ENCODE peak calls at places on chromosomes 6 and 20, in five cellular contexts. O, I, G, F and M are unnamed samples.

GRCh38 chr20:44027686-44028340 is 113.2 kb downstream of the TOX2 start:
- DNase-seq in G (no peak), I (no peak), O (no peak), F (no peak), M (no peak)

GRCh38 chr6:29589423-29590048 is 4.6 kb downstream of the OR2H2 start:
- DNase-seq in O (peak), I (no peak), F (no peak), G (peak), M (peak)

GRCh38 chr6:164296411-164296810 is 881.9 kb downstream of the QKI start:
- DNase-seq in O (no peak), F (no peak), G (no peak), I (no peak), M (no peak)

GRCh38 chr6:168032383-168032760 is 34.9 kb downstream of the KIF25 start:
- DNase-seq in G (no peak), F (no peak), O (no peak), I (no peak), M (no peak)

GRCh38 chr20:45037050-45037449 is 63.9 kb downstream of the KCNS1 start:
- DNase-seq in F (no peak), I (no peak), O (peak), G (no peak), M (no peak)

GRCh38 chr20:63777614-63778013 is 38.0 kb downstream of the SLC2A4RG start:
- DNase-seq in I (no peak), O (no peak), G (no peak), F (no peak), M (no peak)

GRCh38 chr6:7691675-7692452 is 34.0 kb upstream of the BMP6 start:
- DNase-seq in I (no peak), F (no peak), G (peak), O (no peak), M (no peak)

GRCh38 chr20:16222859-16223411 is 350.3 kb downstream of the KIF16B start:
- DNase-seq in G (no peak), I (no peak), F (no peak), O (no peak), M (no peak)

GRCh38 chr6:34243901-34244884 is 4.6 kb downstream of the SMIM29 start:
- DNase-seq in I (peak), F (no peak), O (peak), G (peak), M (peak)

GRCh38 chr20:7171911-7172310 is 404.4 kb downstream of the BMP2 start:
- DNase-seq in G (no peak), I (no peak), O (no peak), F (no peak), M (no peak)

GRCh38 chr6:56927538-56928453 is 27.1 kb upstream of the BEND6 start:
- DNase-seq in O (no peak), I (no peak), F (no peak), G (no peak), M (no peak)

GRCh38 chr6:52534966-52535390 is 41.9 kb downstream of the TRAM2 start:
- DNase-seq in F (no peak), G (no peak), O (no peak), I (no peak), M (no peak)

GRCh38 chr6:70459235-70459634 is 45.9 kb downstream of the FAM135A start:
- DNase-seq in O (no peak), I (no peak), G (no peak), F (no peak), M (no peak)

GRCh38 chr20:44603327-44603726 is 20.9 kb downstream of the PKIG start:
- DNase-seq in O (no peak), I (no peak), F (no peak), G (no peak), M (no peak)

GRCh38 chr6:153849072-153849759 is 189.8 kb upstream of the OPRM1 start:
- DNase-seq in I (no peak), O (no peak), G (no peak), F (no peak), M (no peak)

GRCh38 chr20:46520976-46521579 is 7.7 kb upstream of the ZNF334 start:
- DNase-seq in F (no peak), G (peak), O (peak), I (no peak), M (peak)

GRCh38 chr6:84065718-84066290 is 32.2 kb downstream of the MRAP2 start:
- DNase-seq in F (no peak), O (no peak), I (no peak), G (no peak), M (no peak)

GRCh38 chr6:157469378-157469777 is 88.4 kb downstream of the ZDHHC14 start:
- DNase-seq in F (no peak), O (no peak), G (no peak), I (no peak), M (no peak)

GRCh38 chr6:90233994-90234393 is 62.6 kb downstream of the BACH2 start:
- DNase-seq in F (no peak), I (no peak), G (no peak), O (no peak), M (no peak)

GRCh38 chr20:47133809-47134456 is 222.6 kb downstream of the ZMYND8 start:
- DNase-seq in F (no peak), G (no peak), O (peak), I (peak), M (no peak)

GRCh38 chr6:129006685-129007514 is 124.0 kb downstream of the LAMA2 start:
- DNase-seq in I (no peak), G (no peak), O (no peak), F (no peak), M (no peak)

GRCh38 chr6:393391-394221 is 2.1 kb downstream of the IRF4 start:
- DNase-seq in G (no peak), F (no peak), I (no peak), O (no peak), M (no peak)

GRCh38 chr6:52015953-52016352 is 71.5 kb downstream of the PKHD1 start:
- DNase-seq in O (no peak), G (no peak), I (no peak), F (no peak), M (no peak)

GRCh38 chr6:169328112-169328801 is 74.6 kb upstream of the THBS2 start:
- DNase-seq in F (no peak), O (no peak), I (no peak), G (no peak), M (no peak)

GRCh38 chr6:145836170-145836569 is 21.6 kb upstream of the FBXO30 start:
- DNase-seq in O (no peak), F (no peak), G (no peak), I (no peak), M (no peak)

GRCh38 chr20:10169752-10170151 is 48.9 kb upstream of the SNAP25 start:
- DNase-seq in O (no peak), F (no peak), I (no peak), G (no peak), M (no peak)

GRCh38 chr20:62953167-62953838 is 794 bp downstream of the SLC17A9 start:
- DNase-seq in G (no peak), I (no peak), O (no peak), F (no peak), M (no peak)

GRCh38 chr6:24761193-24761835 is 13.4 kb upstream of the GMNN start:
- DNase-seq in O (peak), G (no peak), I (no peak), F (no peak), M (no peak)

GRCh38 chr6:143802833-143803565 is 40.1 kb upstream of the LTV1 start:
- DNase-seq in O (no peak), I (no peak), F (no peak), G (no peak), M (no peak)

GRCh38 chr6:69801225-69801624 is 4.4 kb upstream of the LMBRD1 start:
- DNase-seq in F (no peak), I (no peak), G (no peak), O (no peak), M (no peak)

GRCh38 chr6:134516582-134516981 is 198.7 kb upstream of the SGK1 start:
- DNase-seq in I (no peak), O (peak), G (no peak), F (no peak), M (no peak)

GRCh38 chr6:129498950-129499870 is 210.8 kb downstream of the ARHGAP18 start:
- DNase-seq in F (peak), I (no peak), O (peak), G (no peak), M (peak)

GRCh38 chr6:140546640-140547039 is 1172.2 kb upstream of the CITED2 start:
- DNase-seq in F (no peak), G (no peak), O (no peak), I (no peak), M (no peak)

GRCh38 chr6:122184260-122184934 is 215.1 kb upstream of the HSF2 start:
- DNase-seq in O (peak), F (no peak), I (no peak), G (no peak), M (peak)

GRCh38 chr6:39934060-39934757 is at the start of gene MOCS1:
- DNase-seq in I (peak), O (peak), F (no peak), G (peak), M (peak)

GRCh38 chr6:132669690-132670291 is 10.8 kb upstream of the TAAR1 start:
- DNase-seq in G (no peak), I (no peak), F (peak), O (peak), M (peak)

GRCh38 chr6:56752009-56752408 is 109.3 kb upstream of the DST start:
- DNase-seq in I (no peak), O (no peak), G (no peak), F (no peak), M (no peak)